ENCODE peak calls at places on chromosome 3, in five cellular contexts. F is testis, E is HEK293T, G is DMS53, X is activated T-cell treated with anti-CD3 and anti-CD28 coated beads for 1 hour. P is an unnamed sample.

GRCh38 chr3:11705049-11705448 is 61.3 kb upstream of the VGLL4 start:
- DNase-seq in X (no peak), G (no peak), E (no peak), F (no peak), P (no peak)

GRCh38 chr3:120471643-120472042 is 20.9 kb upstream of the FSTL1 start:
- DNase-seq in X (no peak), G (no peak), F (no peak), E (no peak), P (no peak)

GRCh38 chr3:64496786-64497560 is 190.8 kb downstream of the ADAMTS9 start:
- DNase-seq in E (no peak), F (no peak), G (peak; percentile 2), X (no peak), P (no peak)

GRCh38 chr3:58491506-58492384 is at the start of gene KCTD6:
- DNase-seq in X (peak; percentile 78), E (peak; percentile 97), F (peak; percentile 93), G (peak; percentile 84), P (peak; percentile 67)

GRCh38 chr3:109804697-109805096 is 467.4 kb upstream of the DPPA4 start:
- DNase-seq in F (no peak), G (no peak), X (no peak), E (no peak), P (no peak)

GRCh38 chr3:30639937-30640336 is 33.5 kb downstream of the TGFBR2 start:
- DNase-seq in E (no peak), X (no peak), F (no peak), G (no peak), P (no peak)

GRCh38 chr3:56758539-56758981 is 43.2 kb downstream of the ARHGEF3 start:
- DNase-seq in G (peak; percentile 14), F (no peak), E (no peak), X (no peak), P (no peak)

GRCh38 chr3:141407043-141407442 is 38.7 kb downstream of the ZBTB38 start:
- DNase-seq in F (no peak), E (no peak), G (no peak), X (no peak), P (no peak)

GRCh38 chr3:187963677-187964385 is 190.1 kb upstream of the LPP start:
- DNase-seq in G (no peak), E (no peak), X (no peak), F (no peak), P (no peak)

GRCh38 chr3:94293793-94294195 is 230.9 kb downstream of the NSUN3 start:
- DNase-seq in G (peak; percentile 1), F (no peak), X (no peak), E (no peak), P (no peak)

P was measured in NCI-H2171.